ENCODE peak calls at places on chromosomes 13 and 19, in nine cellular contexts. I is K562, Q is H1, M is transverse colon, T is ovary, A is suprapubic skin, P is tibial nerve, W is A549, C is stomach. E is an unnamed sample.

GRCh38 chr19:19170053-19170945 is at the start of gene MEF2B:
- DNase-seq in Q (peak; percentile 59), M (peak; percentile 87), P (peak; percentile 34), C (peak; percentile 88), W (peak; percentile 18), T (peak; percentile 37), A (peak; percentile 80), I (peak; percentile 98), E (peak; percentile 86)

GRCh38 chr19:54332149-54332548 is 6.8 kb downstream of the LILRA4 start:
- DNase-seq in W (no peak), T (no peak), A (no peak), I (no peak), C (no peak), P (no peak), Q (no peak), M (no peak), E (no peak)

GRCh38 chr13:78121459-78122348 is 203.1 kb upstream of the EDNRB start:
- DNase-seq in C (peak; percentile 46), Q (no peak), M (peak; percentile 16), P (no peak), I (peak; percentile 28), A (no peak), T (no peak), W (peak; percentile 57), E (peak; percentile 42)

GRCh38 chr19:1355974-1356865 is 27.5 kb upstream of the NDUFS7 start:
- DNase-seq in C (no peak), A (no peak), T (no peak), Q (no peak), W (no peak), I (no peak), P (no peak), M (peak; percentile 43), E (no peak)

GRCh38 chr19:18649371-18650047 is 12.7 kb downstream of the KLHL26 start:
- DNase-seq in P (peak; percentile 64), M (peak; percentile 51), Q (no peak), A (no peak), I (no peak), W (no peak), T (peak; percentile 65), C (no peak), E (peak; percentile 88)

GRCh38 chr13:20822406-20822805 is 48.6 kb upstream of the EEF1AKMT1 start:
- DNase-seq in I (no peak), W (no peak), M (no peak), Q (no peak), T (no peak), P (no peak), A (no peak), C (no peak), E (no peak)

GRCh38 chr13:30702006-30702405 is 33.3 kb upstream of the ALOX5AP start:
- DNase-seq in T (no peak), W (no peak), Q (no peak), A (no peak), I (no peak), C (no peak), M (no peak), P (no peak), E (no peak)

GRCh38 chr19:1469200-1469935 is 9.6 kb downstream of the C19orf25 start:
- DNase-seq in C (no peak), Q (no peak), T (no peak), W (no peak), A (no peak), I (no peak), M (no peak), P (no peak), E (no peak)

GRCh38 chr13:23069571-23069970 is 111.2 kb upstream of the SGCG start:
- DNase-seq in I (no peak), M (no peak), Q (no peak), A (no peak), W (no peak), C (no peak), P (no peak), T (no peak), E (no peak)

GRCh38 chr13:75219479-75220237 is 262.3 kb downstream of the TBC1D4 start:
- DNase-seq in M (peak; percentile 80), I (peak; percentile 74), Q (peak; percentile 38), P (peak; percentile 69), W (peak; percentile 47), A (peak; percentile 79), T (peak; percentile 65), C (peak; percentile 82), E (peak; percentile 94)

GRCh38 chr19:5170329-5170745 is 170.3 kb downstream of the PTPRS start:
- DNase-seq in W (peak; percentile 37), T (no peak), C (peak; percentile 34), A (no peak), P (no peak), M (peak; percentile 37), I (peak; percentile 62), Q (no peak), E (peak; percentile 37)

GRCh38 chr19:45250216-45250831 is 747 bp upstream of the MARK4 start:
- DNase-seq in A (no peak), Q (no peak), C (no peak), W (no peak), T (no peak), I (no peak), M (peak; percentile 16), P (no peak), E (peak; percentile 23)

GRCh38 chr19:12092065-12092867 is 27.7 kb downstream of the ZNF844 start:
- DNase-seq in Q (peak; percentile 81), P (peak; percentile 44), C (peak; percentile 80), M (peak; percentile 78), A (peak; percentile 89), W (no peak), I (peak; percentile 90), T (peak; percentile 81), E (peak; percentile 94)

GRCh38 chr19:57437931-57438330 is 2.8 kb downstream of the ZNF749 start:
- DNase-seq in T (no peak), A (no peak), P (no peak), C (no peak), M (no peak), W (no peak), Q (no peak), I (no peak), E (no peak)

GRCh38 chr13:111213964-111214726 is 99.0 kb downstream of the ARHGEF7 start:
- DNase-seq in T (no peak), P (no peak), A (no peak), I (no peak), W (no peak), Q (no peak), C (no peak), M (no peak), E (peak; percentile 84)

GRCh38 chr19:3632739-3633558 is 6.4 kb upstream of the CACTIN start:
- DNase-seq in W (no peak), T (peak; percentile 90), Q (no peak), M (no peak), A (no peak), C (no peak), I (no peak), P (no peak), E (peak; percentile 85)
- H3K27ac ChIP-seq in W (no peak overlapping the region), T (peak overlapping the region; percentile 85), Q (no peak overlapping the region), M (no peak overlapping the region), A (no peak overlapping the region), C (no peak overlapping the region), I (no peak overlapping the region), P (no peak overlapping the region), E (no peak overlapping the region)

DNA sequence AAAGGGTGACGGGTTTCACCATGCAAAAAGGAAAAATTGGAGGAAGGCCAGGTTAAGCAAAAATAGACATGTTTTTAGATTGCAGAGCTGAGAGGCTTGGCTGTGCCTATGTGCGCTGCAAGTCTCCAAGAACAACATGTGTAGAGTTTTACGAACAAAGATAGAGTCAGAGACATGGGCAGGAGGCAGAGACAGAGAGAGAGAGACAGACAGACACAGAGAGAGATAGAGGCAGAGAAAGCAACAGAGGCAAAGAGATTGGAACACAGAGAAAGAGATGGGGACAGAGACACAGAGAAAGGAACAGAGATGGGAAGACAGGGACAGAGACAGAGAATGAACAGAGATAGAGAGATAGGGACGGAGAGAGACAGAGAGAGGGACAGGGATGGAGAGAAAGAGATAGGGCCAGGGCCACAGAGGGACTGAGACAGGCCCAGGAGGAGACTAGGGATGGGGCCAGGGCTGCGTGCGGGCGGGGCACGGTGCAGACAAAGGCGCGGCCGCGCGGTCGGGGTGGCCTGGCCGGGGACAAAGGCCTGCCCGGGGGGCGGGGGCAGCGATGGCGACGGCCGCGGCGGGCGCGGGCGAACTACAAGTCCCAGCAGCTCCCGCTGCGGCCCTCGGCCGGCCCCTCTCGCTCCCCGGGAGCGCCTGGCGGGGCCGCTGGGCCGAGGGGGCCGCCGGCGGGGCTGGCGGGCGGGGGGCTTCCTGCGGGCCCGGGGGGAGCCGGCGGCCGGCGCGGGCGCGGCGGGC is at the start of gene ZNF358:
- DNase-seq in W (peak; percentile 50), I (peak; percentile 88), P (peak; percentile 43), M (peak; percentile 86), Q (no peak), T (peak; percentile 70), C (peak; percentile 78), A (peak; percentile 76), E (peak; percentile 73)
- TF ChIP-seq POLR2A in W (peak; percentile 26), I (peak; percentile 33), P (no peak), M (peak; percentile 18), Q (no peak), T (no peak), C (no peak), A (no peak), E (no peak)

DNA sequence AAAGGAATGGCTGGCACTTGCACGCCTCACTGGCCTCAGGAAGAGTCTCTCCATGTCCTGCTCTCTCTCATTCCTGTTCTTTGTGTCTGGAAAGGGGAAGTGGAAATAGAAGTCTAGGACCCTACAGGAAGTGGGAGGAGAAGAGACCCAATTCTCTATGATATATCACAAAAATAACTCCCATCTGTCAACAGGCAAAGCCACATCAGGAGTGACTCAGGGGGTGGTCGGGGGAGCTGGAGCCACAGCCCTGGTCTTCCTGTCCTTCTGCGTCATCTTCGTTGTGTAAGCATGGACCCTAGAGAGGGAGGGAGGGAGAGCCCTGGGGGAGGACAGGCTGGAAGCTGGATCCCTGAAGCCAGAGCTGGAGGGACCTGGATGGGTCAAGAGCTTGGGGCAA is 3.0 kb downstream of the SIGLEC9 start:
- DNase-seq in M (peak; percentile 28), W (no peak), T (no peak), I (peak; percentile 36), Q (no peak), P (no peak), A (peak; percentile 67), C (no peak), E (no peak)
- TF ChIP-seq EP300 in M (no peak), W (no peak), T (no peak), I (peak; percentile 73), Q (no peak), P (peak; percentile 65), A (no peak), C (no peak), E (no peak)

GRCh38 chr19:37355901-37356300 is 15.0 kb upstream of the ZNF527 start:
- DNase-seq in P (no peak), T (no peak), A (no peak), M (no peak), Q (no peak), I (no peak), W (no peak), C (no peak), E (no peak)
- H3K27ac ChIP-seq in P (no peak overlapping the region), T (no peak overlapping the region), A (no peak overlapping the region), M (no peak overlapping the region), Q (no peak overlapping the region), I (no peak overlapping the region), W (no peak overlapping the region), C (no peak overlapping the region), E (no peak overlapping the region)

GRCh38 chr19:342801-343421 is 1.7 kb downstream of the MIER2 start:
- DNase-seq in M (peak; percentile 59), T (peak; percentile 16), I (no peak), W (no peak), C (peak; percentile 51), Q (no peak), A (peak; percentile 86), P (peak; percentile 23), E (peak; percentile 75)
- TF ChIP-seq POLR2A in M (no peak), T (no peak), I (no peak), W (no peak), C (no peak), Q (no peak), A (no peak), P (no peak), E (peak; percentile 24)

E was measured in upper lobe of left lung.